ENCODE peak calls at places on chromosome 14, in seven cellular contexts. H is endothelial cell, V is MCF 10A, A is Caco-2, C is neural crest cell, D is uterus, I is astrocyte. R is an unnamed sample.
A peak's percentile ranks its signal among the peaks of the same experiment; 100 is the strongest.

GRCh38 chr14:96622926-96623325 is 120.7 kb downstream of the PAPOLA start:
- DNase-seq in H (no peak), V (no peak), A (no peak), C (no peak), D (no peak), I (no peak), R (no peak)

GRCh38 chr14:44895716-44896115 is 66.0 kb downstream of the KLHL28 start:
- DNase-seq in H (no peak), V (no peak), A (no peak), C (no peak), D (no peak), I (peak; percentile 87), R (no peak)

GRCh38 chr14:26548431-26548830 is 49.4 kb downstream of the NOVA1 start:
- DNase-seq in H (no peak), V (no peak), A (no peak), C (no peak), D (no peak), I (no peak), R (no peak)

GRCh38 chr14:81269100-81269978 is 48.6 kb upstream of the GTF2A1 start:
- DNase-seq in H (peak; percentile 42), V (peak; percentile 76), A (peak; percentile 46), C (peak; percentile 22), D (peak; percentile 25), I (peak; percentile 52), R (no peak)

GRCh38 chr14:103801459-103801858 is 45.9 kb downstream of the PPP1R13B start:
- DNase-seq in H (no peak), V (peak; percentile 92), A (no peak), C (no peak), D (no peak), I (peak; percentile 86), R (no peak)

GRCh38 chr14:74478996-74479635 is 14.0 kb downstream of the NPC2 start:
- DNase-seq in H (peak; percentile 44), V (peak; percentile 30), A (no peak), C (no peak), D (no peak), I (no peak), R (no peak)

GRCh38 chr14:51395361-51395849 is 155.4 kb downstream of the TMX1 start:
- DNase-seq in H (peak; percentile 29), V (peak; percentile 95), A (no peak), C (peak; percentile 29), D (peak; percentile 61), I (peak; percentile 81), R (no peak)

GRCh38 chr14:104936361-104937155 is 11.9 kb downstream of the PLD4 start:
- DNase-seq in H (no peak), V (no peak), A (no peak), C (no peak), D (peak; percentile 13), I (no peak), R (no peak)

GRCh38 chr14:54574528-54574927 is 7.6 kb downstream of the SAMD4A start:
- DNase-seq in H (no peak), V (no peak), A (no peak), C (no peak), D (no peak), I (no peak), R (no peak)

GRCh38 chr14:23071975-23072539 is 14.7 kb upstream of the CDH24 start:
- DNase-seq in H (no peak), V (no peak), A (peak; percentile 69), C (no peak), D (no peak), I (no peak), R (no peak)

GRCh38 chr14:95222151-95222631 is 64.9 kb upstream of the DICER1 start:
- DNase-seq in H (no peak), V (no peak), A (no peak), C (no peak), D (peak; percentile 38), I (peak; percentile 77), R (no peak)

GRCh38 chr14:82431031-82431430 is 897.4 kb upstream of the SEL1L start:
- DNase-seq in H (no peak), V (no peak), A (no peak), C (no peak), D (no peak), I (no peak), R (no peak)

GRCh38 chr14:70888681-70889175 is 18.5 kb upstream of the PCNX1 start:
- DNase-seq in H (no peak), V (peak; percentile 43), A (no peak), C (no peak), D (no peak), I (peak; percentile 59), R (no peak)

GRCh38 chr14:104657114-104657524 is 32.3 kb upstream of the INF2 start:
- DNase-seq in H (no peak), V (no peak), A (no peak), C (no peak), D (no peak), I (no peak), R (no peak)

GRCh38 chr14:37622231-37622923 is 26.9 kb downstream of the TTC6 start:
- DNase-seq in H (peak; percentile 54), V (no peak), A (no peak), C (peak; percentile 34), D (no peak), I (peak; percentile 44), R (no peak)

GRCh38 chr14:54490448-54490805 is 1.6 kb upstream of the GMFB start:
- DNase-seq in H (no peak), V (no peak), A (no peak), C (no peak), D (no peak), I (no peak), R (no peak)

GRCh38 chr14:55718551-55718950 is 138.5 kb downstream of the KTN1 start:
- DNase-seq in H (no peak), V (no peak), A (no peak), C (no peak), D (no peak), I (no peak), R (no peak)

GRCh38 chr14:99592933-99593753 is 10.9 kb downstream of the CCDC85C start:
- DNase-seq in H (no peak), V (no peak), A (no peak), C (no peak), D (no peak), I (no peak), R (no peak)

DNA sequence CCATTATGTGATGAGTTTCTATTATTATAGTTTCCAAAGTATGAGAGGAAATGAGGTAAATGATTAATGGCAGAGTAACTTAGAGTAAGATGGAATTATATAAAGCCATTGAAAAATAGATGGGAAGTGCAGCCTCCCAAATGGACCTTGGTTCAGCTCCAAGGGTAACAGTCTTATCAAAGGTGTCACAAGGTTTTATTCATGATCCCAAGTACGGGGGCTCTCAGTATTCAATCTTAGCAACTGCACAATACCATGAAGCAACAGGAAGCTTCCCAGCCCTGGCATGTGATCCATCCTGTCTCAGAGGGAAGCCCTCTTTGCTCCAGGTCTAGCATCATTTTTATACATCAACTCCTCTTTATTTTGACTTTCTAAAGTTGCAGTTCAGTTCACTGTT is 948.2 kb downstream of the GALC start:
- DNase-seq in H (no peak), V (no peak), A (no peak), C (no peak), D (no peak), I (peak; percentile 22), R (no peak)
- TF ChIP-seq CTCF in H (no peak), V (no peak), A (no peak), C (no peak), D (no peak), I (no peak), R (no peak)

GRCh38 chr14:101511620-101512395 is 49.5 kb upstream of the DIO3 start:
- DNase-seq in H (no peak), V (no peak), A (no peak), C (no peak), D (no peak), I (no peak), R (no peak)
- TF ChIP-seq CTCF in H (no peak), V (no peak), A (no peak), C (no peak), D (no peak), I (no peak), R (no peak)

DNA sequence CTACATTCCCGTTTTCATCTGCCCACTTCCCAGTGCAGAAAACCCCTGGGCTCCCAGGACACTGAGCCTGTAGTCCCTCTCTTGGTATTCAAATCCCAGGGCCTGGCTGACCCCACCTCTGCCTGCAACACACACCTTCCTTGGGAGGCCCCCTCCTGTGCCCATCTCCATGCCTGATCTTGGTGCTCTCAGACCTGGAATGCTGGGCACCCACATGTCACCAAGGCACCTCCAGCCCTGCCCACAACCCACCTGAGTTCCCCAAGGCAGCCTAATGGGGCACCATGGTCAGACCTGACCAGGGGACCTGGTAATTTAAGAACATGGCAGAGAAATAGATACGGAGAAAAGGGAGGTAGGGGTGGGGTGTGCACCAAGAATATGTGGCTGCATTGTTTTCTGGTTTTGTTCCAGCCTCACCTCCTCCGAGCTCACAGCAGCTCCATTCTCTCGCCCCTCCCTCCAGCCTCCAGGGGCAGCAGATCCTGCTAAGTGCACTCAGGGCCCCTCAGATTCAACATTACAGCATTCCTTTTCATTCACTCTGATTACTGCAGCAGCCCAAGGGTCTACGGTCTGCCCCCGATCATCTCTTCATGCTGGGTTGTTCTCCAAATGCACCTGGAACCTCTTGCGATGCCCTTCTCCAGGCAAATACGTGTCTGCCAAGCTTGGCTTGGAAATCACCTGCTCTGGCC is 9.2 kb upstream of the HSP90AA1 start:
- DNase-seq in H (no peak), V (no peak), A (no peak), C (no peak), D (no peak), I (no peak), R (no peak)
- TF ChIP-seq CTCF in H (no peak), V (no peak), A (no peak), C (no peak), D (no peak), I (no peak), R (no peak)

DNA sequence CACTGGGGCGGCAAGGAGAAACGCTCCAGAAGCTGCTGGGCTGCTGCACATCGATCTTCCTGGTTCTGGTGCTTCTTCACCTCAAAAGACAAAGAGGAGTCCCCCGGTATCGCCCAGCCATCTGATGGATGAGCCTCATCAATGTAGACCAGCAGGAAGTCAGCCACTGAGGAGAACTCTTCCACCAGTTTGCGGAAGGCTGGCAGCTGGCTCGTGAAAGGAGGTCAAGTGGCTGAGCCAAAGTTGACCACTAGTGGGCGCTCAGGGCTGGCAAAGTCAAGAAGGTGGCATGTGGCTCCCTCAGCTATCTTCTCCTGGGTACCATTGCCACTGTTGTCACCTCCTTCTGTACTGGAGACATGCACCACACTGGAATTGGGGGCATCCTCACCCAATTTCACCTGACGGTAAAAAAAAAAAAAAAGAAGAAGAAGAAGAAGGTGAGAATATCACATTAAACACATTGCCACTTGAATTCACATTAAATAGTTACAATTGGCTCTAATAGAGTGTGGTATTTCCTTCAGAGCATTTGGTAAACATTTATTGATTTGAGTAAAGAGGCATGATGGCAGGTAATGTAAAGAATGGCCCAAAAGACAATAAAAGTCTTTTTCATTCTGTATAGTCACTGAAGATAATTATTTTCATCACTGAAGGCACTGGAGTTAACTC is 8.3 kb downstream of the DIO2 start:
- DNase-seq in H (peak; percentile 69), V (peak; percentile 22), A (peak; percentile 47), C (peak; percentile 2), D (no peak), I (no peak), R (no peak)
- TF ChIP-seq CTCF in H (peak; percentile 77), V (peak; percentile 12), A (peak; percentile 46), C (peak; percentile 44), D (no peak), I (peak; percentile 9), R (no peak)